ENCODE peak calls at places on chromosomes 6 and 20, in seven cellular contexts. One of them, this sample, is unnamed.

GRCh38 chr6:87078983-87079616 is 15.8 kb downstream of the CGA start:
- DNase-seq in brain microvascular endothelial cell: peak
- DNase-seq in BE2C: peak
- DNase-seq in psoas muscle: peak
- DNase-seq in CD8-positive, alpha-beta T cell: peak
- DNase-seq in ovary: peak
- DNase-seq in Calu3: peak
- DNase-seq in this sample: peak

GRCh38 chr6:44386929-44387345 is 569 bp upstream of the CDC5L start:
- DNase-seq in Calu3: no peak
- DNase-seq in brain microvascular endothelial cell: peak
- DNase-seq in BE2C: no peak
- DNase-seq in psoas muscle: no peak
- DNase-seq in ovary: no peak
- DNase-seq in CD8-positive, alpha-beta T cell: no peak
- DNase-seq in this sample: no peak

GRCh38 chr6:147087641-147088040 is 116.6 kb upstream of the STXBP5 start:
- DNase-seq in BE2C: no peak
- DNase-seq in Calu3: no peak
- DNase-seq in ovary: no peak
- DNase-seq in brain microvascular endothelial cell: no peak
- DNase-seq in CD8-positive, alpha-beta T cell: no peak
- DNase-seq in psoas muscle: no peak
- DNase-seq in this sample: no peak

GRCh38 chr20:4802522-4802921 is 80.8 kb downstream of the PRND start:
- DNase-seq in psoas muscle: no peak
- DNase-seq in brain microvascular endothelial cell: no peak
- DNase-seq in CD8-positive, alpha-beta T cell: no peak
- DNase-seq in BE2C: no peak
- DNase-seq in Calu3: no peak
- DNase-seq in ovary: no peak
- DNase-seq in this sample: no peak

GRCh38 chr6:69449887-69450286 is 346.9 kb downstream of the LMBRD1 start:
- DNase-seq in CD8-positive, alpha-beta T cell: no peak
- DNase-seq in brain microvascular endothelial cell: no peak
- DNase-seq in Calu3: no peak
- DNase-seq in BE2C: no peak
- DNase-seq in ovary: no peak
- DNase-seq in psoas muscle: no peak
- DNase-seq in this sample: no peak

GRCh38 chr6:13923527-13924145 is 1.1 kb upstream of the RNF182 start:
- DNase-seq in Calu3: no peak
- DNase-seq in ovary: no peak
- DNase-seq in psoas muscle: no peak
- DNase-seq in BE2C: no peak
- DNase-seq in CD8-positive, alpha-beta T cell: no peak
- DNase-seq in brain microvascular endothelial cell: peak
- DNase-seq in this sample: no peak

GRCh38 chr6:130223508-130223907 is 757 bp upstream of the SAMD3 start:
- DNase-seq in BE2C: no peak
- DNase-seq in ovary: no peak
- DNase-seq in psoas muscle: no peak
- DNase-seq in CD8-positive, alpha-beta T cell: peak
- DNase-seq in Calu3: peak
- DNase-seq in brain microvascular endothelial cell: no peak
- DNase-seq in this sample: no peak

GRCh38 chr20:46128310-46129151 is 10.4 kb downstream of the CD40 start:
- DNase-seq in CD8-positive, alpha-beta T cell: no peak
- DNase-seq in brain microvascular endothelial cell: no peak
- DNase-seq in ovary: no peak
- DNase-seq in psoas muscle: no peak
- DNase-seq in Calu3: peak
- DNase-seq in BE2C: peak
- DNase-seq in this sample: peak

GRCh38 chr20:62800314-62801259 is 4.0 kb upstream of the OGFR start:
- DNase-seq in psoas muscle: no peak
- DNase-seq in BE2C: no peak
- DNase-seq in ovary: no peak
- DNase-seq in CD8-positive, alpha-beta T cell: no peak
- DNase-seq in brain microvascular endothelial cell: no peak
- DNase-seq in Calu3: no peak
- DNase-seq in this sample: no peak

GRCh38 chr6:134822920-134823430 is 126.9 kb downstream of the ALDH8A1 start:
- DNase-seq in ovary: peak
- DNase-seq in brain microvascular endothelial cell: peak
- DNase-seq in psoas muscle: no peak
- DNase-seq in Calu3: peak
- DNase-seq in BE2C: peak
- DNase-seq in CD8-positive, alpha-beta T cell: peak
- DNase-seq in this sample: peak

GRCh38 chr6:8707956-8708772 is 272.8 kb upstream of the SLC35B3 start:
- DNase-seq in brain microvascular endothelial cell: no peak
- DNase-seq in CD8-positive, alpha-beta T cell: no peak
- DNase-seq in Calu3: peak
- DNase-seq in ovary: no peak
- DNase-seq in psoas muscle: no peak
- DNase-seq in BE2C: no peak
- DNase-seq in this sample: no peak

GRCh38 chr20:49867453-49868215 is 47.7 kb downstream of the SPATA2 start:
- DNase-seq in Calu3: no peak
- DNase-seq in psoas muscle: no peak
- DNase-seq in brain microvascular endothelial cell: no peak
- DNase-seq in ovary: no peak
- DNase-seq in CD8-positive, alpha-beta T cell: peak
- DNase-seq in BE2C: no peak
- DNase-seq in this sample: no peak

GRCh38 chr6:167956983-167957492 is 40.4 kb upstream of the KIF25 start:
- DNase-seq in Calu3: no peak
- DNase-seq in CD8-positive, alpha-beta T cell: no peak
- DNase-seq in brain microvascular endothelial cell: peak
- DNase-seq in BE2C: no peak
- DNase-seq in ovary: no peak
- DNase-seq in psoas muscle: no peak
- DNase-seq in this sample: no peak

GRCh38 chr6:89272611-89273010 is 42.5 kb downstream of the GABRR2 start:
- DNase-seq in ovary: no peak
- DNase-seq in psoas muscle: no peak
- DNase-seq in CD8-positive, alpha-beta T cell: no peak
- DNase-seq in brain microvascular endothelial cell: no peak
- DNase-seq in Calu3: no peak
- DNase-seq in BE2C: no peak
- DNase-seq in this sample: no peak

GRCh38 chr6:149088361-149088760 is 229.2 kb upstream of the TAB2 start:
- DNase-seq in psoas muscle: no peak
- DNase-seq in brain microvascular endothelial cell: no peak
- DNase-seq in Calu3: no peak
- DNase-seq in ovary: no peak
- DNase-seq in BE2C: no peak
- DNase-seq in CD8-positive, alpha-beta T cell: no peak
- DNase-seq in this sample: no peak

GRCh38 chr6:149087898-149088297 is 229.6 kb upstream of the TAB2 start:
- DNase-seq in ovary: no peak
- DNase-seq in BE2C: no peak
- DNase-seq in psoas muscle: no peak
- DNase-seq in brain microvascular endothelial cell: no peak
- DNase-seq in Calu3: no peak
- DNase-seq in CD8-positive, alpha-beta T cell: no peak
- DNase-seq in this sample: no peak

GRCh38 chr6:149093643-149094042 is 223.9 kb upstream of the TAB2 start:
- DNase-seq in ovary: no peak
- DNase-seq in brain microvascular endothelial cell: peak
- DNase-seq in BE2C: no peak
- DNase-seq in CD8-positive, alpha-beta T cell: no peak
- DNase-seq in Calu3: no peak
- DNase-seq in psoas muscle: no peak
- DNase-seq in this sample: no peak

GRCh38 chr6:149086363-149086762 is 231.1 kb upstream of the TAB2 start:
- DNase-seq in CD8-positive, alpha-beta T cell: no peak
- DNase-seq in brain microvascular endothelial cell: no peak
- DNase-seq in psoas muscle: no peak
- DNase-seq in Calu3: no peak
- DNase-seq in BE2C: no peak
- DNase-seq in ovary: no peak
- DNase-seq in this sample: no peak

DNA sequence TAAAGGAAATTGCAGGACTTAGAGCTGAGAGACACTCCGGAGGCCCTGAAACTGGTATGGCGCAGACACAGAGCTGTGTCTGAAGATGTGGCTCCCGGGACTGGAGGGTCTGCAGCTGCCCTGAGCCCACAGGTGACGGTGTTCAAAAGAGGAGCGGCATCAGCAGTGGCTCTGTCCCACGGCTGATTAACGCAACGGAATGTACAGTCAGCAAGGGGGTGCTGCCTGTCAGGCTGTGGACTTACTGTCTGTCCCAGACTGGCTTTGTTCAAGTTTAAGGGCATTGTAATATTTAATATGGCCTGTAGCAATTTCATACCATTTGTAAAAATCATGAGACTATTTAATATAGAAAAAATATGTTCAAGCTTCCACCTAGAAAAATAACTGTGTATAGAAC is 228.0 kb upstream of the TAB2 start:
- DNase-seq in psoas muscle: no peak
- DNase-seq in CD8-positive, alpha-beta T cell: no peak
- DNase-seq in ovary: no peak
- DNase-seq in Calu3: no peak
- DNase-seq in BE2C: no peak
- DNase-seq in brain microvascular endothelial cell: no peak
- DNase-seq in this sample: no peak
- TF ChIP-seq CTCF in psoas muscle: no peak
- TF ChIP-seq CTCF in CD8-positive, alpha-beta T cell: no peak
- TF ChIP-seq CTCF in ovary: no peak
- TF ChIP-seq CTCF in Calu3: no peak
- TF ChIP-seq CTCF in BE2C: peak
- TF ChIP-seq CTCF in brain microvascular endothelial cell: peak
- TF ChIP-seq CTCF in this sample: no peak

GRCh38 chr6:79704200-79704599 is 73.1 kb downstream of the SH3BGRL2 start:
- DNase-seq in Calu3: no peak
- DNase-seq in CD8-positive, alpha-beta T cell: no peak
- DNase-seq in brain microvascular endothelial cell: no peak
- DNase-seq in psoas muscle: no peak
- DNase-seq in BE2C: no peak
- DNase-seq in ovary: no peak
- DNase-seq in this sample: no peak

GRCh38 chr6:79705456-79705995 is 74.4 kb downstream of the SH3BGRL2 start:
- DNase-seq in ovary: no peak
- DNase-seq in brain microvascular endothelial cell: no peak
- DNase-seq in psoas muscle: no peak
- DNase-seq in BE2C: no peak
- DNase-seq in CD8-positive, alpha-beta T cell: no peak
- DNase-seq in Calu3: no peak
- DNase-seq in this sample: no peak

GRCh38 chr6:79708094-79708791 is 77.1 kb downstream of the SH3BGRL2 start:
- DNase-seq in brain microvascular endothelial cell: no peak
- DNase-seq in ovary: no peak
- DNase-seq in psoas muscle: no peak
- DNase-seq in BE2C: no peak
- DNase-seq in Calu3: no peak
- DNase-seq in CD8-positive, alpha-beta T cell: no peak
- DNase-seq in this sample: no peak

GRCh38 chr6:79707621-79708020 is 76.5 kb downstream of the SH3BGRL2 start:
- DNase-seq in Calu3: no peak
- DNase-seq in brain microvascular endothelial cell: no peak
- DNase-seq in CD8-positive, alpha-beta T cell: no peak
- DNase-seq in psoas muscle: no peak
- DNase-seq in BE2C: no peak
- DNase-seq in ovary: no peak
- DNase-seq in this sample: no peak

DNA sequence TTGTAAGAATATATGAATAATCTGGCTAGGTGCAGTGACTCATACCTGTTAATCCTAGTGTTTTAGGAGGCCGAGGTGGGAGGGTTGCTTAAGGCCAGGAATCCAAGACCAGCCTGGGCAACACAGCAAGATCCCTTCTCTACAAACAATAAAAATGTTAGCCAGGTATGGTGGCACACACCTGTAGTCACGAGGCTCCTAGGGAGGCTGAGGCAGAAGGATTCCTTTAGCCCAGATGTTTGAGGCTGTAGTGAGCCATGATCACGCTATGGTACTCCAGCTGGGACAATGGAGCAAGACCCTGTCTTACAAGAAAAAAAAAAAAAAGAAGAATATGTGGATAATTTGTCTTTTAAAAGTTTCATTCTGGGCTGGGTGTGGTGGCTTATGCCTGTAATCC is 75.4 kb downstream of the SH3BGRL2 start:
- DNase-seq in CD8-positive, alpha-beta T cell: no peak
- DNase-seq in brain microvascular endothelial cell: no peak
- DNase-seq in Calu3: no peak
- DNase-seq in psoas muscle: no peak
- DNase-seq in ovary: no peak
- DNase-seq in BE2C: no peak
- DNase-seq in this sample: no peak
- TF ChIP-seq CTCF in CD8-positive, alpha-beta T cell: no peak
- TF ChIP-seq CTCF in brain microvascular endothelial cell: no peak
- TF ChIP-seq CTCF in Calu3: no peak
- TF ChIP-seq CTCF in psoas muscle: no peak
- TF ChIP-seq CTCF in ovary: no peak
- TF ChIP-seq CTCF in BE2C: no peak
- TF ChIP-seq CTCF in this sample: no peak

GRCh38 chr6:51569594-51569993 is 517.8 kb downstream of the PKHD1 start:
- DNase-seq in BE2C: peak
- DNase-seq in Calu3: no peak
- DNase-seq in ovary: no peak
- DNase-seq in CD8-positive, alpha-beta T cell: no peak
- DNase-seq in brain microvascular endothelial cell: no peak
- DNase-seq in psoas muscle: no peak
- DNase-seq in this sample: no peak
- TF ChIP-seq CTCF in BE2C: peak
- TF ChIP-seq CTCF in Calu3: no peak
- TF ChIP-seq CTCF in ovary: no peak
- TF ChIP-seq CTCF in CD8-positive, alpha-beta T cell: no peak
- TF ChIP-seq CTCF in brain microvascular endothelial cell: no peak
- TF ChIP-seq CTCF in psoas muscle: no peak
- TF ChIP-seq CTCF in this sample: peak

GRCh38 chr6:156954781-156955180 is 177.6 kb downstream of the ARID1B start:
- DNase-seq in psoas muscle: no peak
- DNase-seq in ovary: no peak
- DNase-seq in brain microvascular endothelial cell: no peak
- DNase-seq in Calu3: no peak
- DNase-seq in BE2C: no peak
- DNase-seq in CD8-positive, alpha-beta T cell: no peak
- DNase-seq in this sample: no peak

GRCh38 chr6:156954191-156954590 is 177.0 kb downstream of the ARID1B start:
- DNase-seq in BE2C: no peak
- DNase-seq in Calu3: no peak
- DNase-seq in CD8-positive, alpha-beta T cell: no peak
- DNase-seq in psoas muscle: no peak
- DNase-seq in ovary: no peak
- DNase-seq in brain microvascular endothelial cell: no peak
- DNase-seq in this sample: no peak

GRCh38 chr6:156955494-156956183 is 178.5 kb downstream of the ARID1B start:
- DNase-seq in Calu3: no peak
- DNase-seq in psoas muscle: peak
- DNase-seq in ovary: no peak
- DNase-seq in CD8-positive, alpha-beta T cell: no peak
- DNase-seq in BE2C: peak
- DNase-seq in brain microvascular endothelial cell: no peak
- DNase-seq in this sample: no peak

GRCh38 chr6:156957931-156958547 is 180.9 kb downstream of the ARID1B start:
- DNase-seq in Calu3: no peak
- DNase-seq in ovary: no peak
- DNase-seq in BE2C: no peak
- DNase-seq in brain microvascular endothelial cell: no peak
- DNase-seq in psoas muscle: no peak
- DNase-seq in CD8-positive, alpha-beta T cell: no peak
- DNase-seq in this sample: no peak

GRCh38 chr6:156956286-156956685 is 179.1 kb downstream of the ARID1B start:
- DNase-seq in BE2C: no peak
- DNase-seq in brain microvascular endothelial cell: no peak
- DNase-seq in Calu3: no peak
- DNase-seq in psoas muscle: no peak
- DNase-seq in CD8-positive, alpha-beta T cell: no peak
- DNase-seq in ovary: no peak
- DNase-seq in this sample: no peak
- TF ChIP-seq CTCF in BE2C: no peak
- TF ChIP-seq CTCF in brain microvascular endothelial cell: no peak
- TF ChIP-seq CTCF in Calu3: no peak
- TF ChIP-seq CTCF in psoas muscle: no peak
- TF ChIP-seq CTCF in CD8-positive, alpha-beta T cell: no peak
- TF ChIP-seq CTCF in ovary: no peak
- TF ChIP-seq CTCF in this sample: no peak